ENCODE peak calls at places on chromosomes 3 and 15, in four cellular contexts. One of them, this sample, is unnamed.

GRCh38 chr3:188559856-188560255 is 405.9 kb downstream of the LPP start:
- DNase-seq in A549: no peak
- DNase-seq in heart left ventricle: no peak
- DNase-seq in astrocyte of the spinal cord: no peak
- DNase-seq in this sample: no peak

GRCh38 chr3:17680530-17680929 is 61.9 kb downstream of the TBC1D5 start:
- DNase-seq in A549: no peak
- DNase-seq in heart left ventricle: no peak
- DNase-seq in astrocyte of the spinal cord: no peak
- DNase-seq in this sample: no peak

GRCh38 chr3:39919281-39919680 is 109.9 kb downstream of the MYRIP start:
- DNase-seq in A549: no peak
- DNase-seq in heart left ventricle: no peak
- DNase-seq in astrocyte of the spinal cord: no peak
- DNase-seq in this sample: no peak

GRCh38 chr3:121330586-121330985 is 215.2 kb downstream of the POLQ start:
- DNase-seq in A549: no peak
- DNase-seq in heart left ventricle: no peak
- DNase-seq in astrocyte of the spinal cord: no peak
- DNase-seq in this sample: no peak

GRCh38 chr15:75620043-75620775 is 5.3 kb downstream of the SNUPN start:
- DNase-seq in A549: no peak
- DNase-seq in heart left ventricle: peak
- DNase-seq in astrocyte of the spinal cord: peak
- DNase-seq in this sample: peak

GRCh38 chr3:170222647-170223541 is 670 bp downstream of the PRKCI start:
- DNase-seq in A549: peak
- DNase-seq in heart left ventricle: peak
- DNase-seq in astrocyte of the spinal cord: peak
- DNase-seq in this sample: no peak

GRCh38 chr15:89122532-89123525 is 34.6 kb downstream of the ABHD2 start:
- DNase-seq in A549: no peak
- DNase-seq in heart left ventricle: no peak
- DNase-seq in astrocyte of the spinal cord: no peak
- DNase-seq in this sample: peak

GRCh38 chr3:27723803-27724458 is 1.8 kb upstream of the EOMES start:
- DNase-seq in A549: no peak
- DNase-seq in heart left ventricle: no peak
- DNase-seq in astrocyte of the spinal cord: no peak
- DNase-seq in this sample: peak

GRCh38 chr3:178588593-178588992 is 52.4 kb downstream of the KCNMB2 start:
- DNase-seq in A549: no peak
- DNase-seq in heart left ventricle: no peak
- DNase-seq in astrocyte of the spinal cord: no peak
- DNase-seq in this sample: no peak

GRCh38 chr3:140198242-140198641 is 263.3 kb downstream of the CLSTN2 start:
- DNase-seq in A549: no peak
- DNase-seq in heart left ventricle: no peak
- DNase-seq in astrocyte of the spinal cord: no peak
- DNase-seq in this sample: no peak

GRCh38 chr15:47551079-47551478 is 166.2 kb upstream of the SEMA6D start:
- DNase-seq in A549: no peak
- DNase-seq in heart left ventricle: no peak
- DNase-seq in astrocyte of the spinal cord: no peak
- DNase-seq in this sample: no peak

GRCh38 chr15:90159213-90159612 is 41.9 kb upstream of the SEMA4B start:
- DNase-seq in A549: no peak
- DNase-seq in heart left ventricle: no peak
- DNase-seq in astrocyte of the spinal cord: no peak
- DNase-seq in this sample: no peak

GRCh38 chr15:47184003-47184404 is 533.3 kb upstream of the SEMA6D start:
- DNase-seq in A549: no peak
- DNase-seq in heart left ventricle: no peak
- DNase-seq in astrocyte of the spinal cord: no peak
- DNase-seq in this sample: no peak

GRCh38 chr3:196569003-196569516 is 600 bp downstream of the FBXO45 start:
- DNase-seq in A549: peak
- DNase-seq in heart left ventricle: peak
- DNase-seq in astrocyte of the spinal cord: peak
- DNase-seq in this sample: peak

GRCh38 chr3:132900479-132900878 is 137.7 kb upstream of the TMEM108 start:
- DNase-seq in A549: no peak
- DNase-seq in heart left ventricle: no peak
- DNase-seq in astrocyte of the spinal cord: no peak
- DNase-seq in this sample: no peak

GRCh38 chr3:62589078-62589477 is 215.7 kb upstream of the FEZF2 start:
- DNase-seq in A549: no peak
- DNase-seq in heart left ventricle: no peak
- DNase-seq in astrocyte of the spinal cord: no peak
- DNase-seq in this sample: no peak

GRCh38 chr3:131907809-131908208 is 127.0 kb downstream of the CPNE4 start:
- DNase-seq in A549: no peak
- DNase-seq in heart left ventricle: no peak
- DNase-seq in astrocyte of the spinal cord: peak
- DNase-seq in this sample: peak

GRCh38 chr15:101047301-101047781 is 128.2 kb downstream of the LRRK1 start:
- DNase-seq in A549: no peak
- DNase-seq in heart left ventricle: no peak
- DNase-seq in astrocyte of the spinal cord: no peak
- DNase-seq in this sample: no peak

GRCh38 chr3:161100994-161101393 is 4.2 kb downstream of the B3GALNT1 start:
- DNase-seq in A549: no peak
- DNase-seq in heart left ventricle: peak
- DNase-seq in astrocyte of the spinal cord: no peak
- DNase-seq in this sample: no peak

GRCh38 chr3:181974198-181974597 is 262.5 kb downstream of the SOX2 start:
- DNase-seq in A549: no peak
- DNase-seq in heart left ventricle: no peak
- DNase-seq in astrocyte of the spinal cord: no peak
- DNase-seq in this sample: no peak

GRCh38 chr3:80733522-80734176 is 965.9 kb upstream of the ROBO1 start:
- DNase-seq in A549: peak
- DNase-seq in heart left ventricle: no peak
- DNase-seq in astrocyte of the spinal cord: peak
- DNase-seq in this sample: peak

GRCh38 chr3:42771271-42771670 is 1.8 kb downstream of the CCDC13 start:
- DNase-seq in A549: no peak
- DNase-seq in heart left ventricle: no peak
- DNase-seq in astrocyte of the spinal cord: no peak
- DNase-seq in this sample: no peak

GRCh38 chr15:52180196-52180835 is 10.9 kb downstream of the GNB5 start:
- DNase-seq in A549: no peak
- DNase-seq in heart left ventricle: no peak
- DNase-seq in astrocyte of the spinal cord: no peak
- DNase-seq in this sample: no peak

GRCh38 chr3:106326941-106327765 is 458.3 kb upstream of the CBLB start:
- DNase-seq in A549: no peak
- DNase-seq in heart left ventricle: no peak
- DNase-seq in astrocyte of the spinal cord: peak
- DNase-seq in this sample: peak

GRCh38 chr3:63864008-63864871 is 573 bp downstream of the ATXN7 start:
- DNase-seq in A549: peak
- DNase-seq in heart left ventricle: peak
- DNase-seq in astrocyte of the spinal cord: no peak
- DNase-seq in this sample: peak

GRCh38 chr3:39383913-39384664 is 919 bp downstream of the SLC25A38 start:
- DNase-seq in A549: peak
- DNase-seq in heart left ventricle: peak
- DNase-seq in astrocyte of the spinal cord: peak
- DNase-seq in this sample: peak

GRCh38 chr3:183745300-183746098 is 47.9 kb downstream of the YEATS2 start:
- DNase-seq in A549: peak
- DNase-seq in heart left ventricle: no peak
- DNase-seq in astrocyte of the spinal cord: peak
- DNase-seq in this sample: peak

GRCh38 chr3:120177151-120177550 is 82.9 kb upstream of the GSK3B start:
- DNase-seq in A549: peak
- DNase-seq in heart left ventricle: peak
- DNase-seq in astrocyte of the spinal cord: peak
- DNase-seq in this sample: peak

GRCh38 chr3:71258116-71258515 is 325.4 kb downstream of the FOXP1 start:
- DNase-seq in A549: peak
- DNase-seq in heart left ventricle: no peak
- DNase-seq in astrocyte of the spinal cord: peak
- DNase-seq in this sample: peak

GRCh38 chr3:175606650-175607318 is 747.6 kb downstream of the NAALADL2 start:
- DNase-seq in A549: no peak
- DNase-seq in heart left ventricle: no peak
- DNase-seq in astrocyte of the spinal cord: no peak
- DNase-seq in this sample: peak

GRCh38 chr3:156126467-156126866 is 6.1 kb downstream of the KCNAB1 start:
- DNase-seq in A549: no peak
- DNase-seq in heart left ventricle: no peak
- DNase-seq in astrocyte of the spinal cord: no peak
- DNase-seq in this sample: no peak

DNA sequence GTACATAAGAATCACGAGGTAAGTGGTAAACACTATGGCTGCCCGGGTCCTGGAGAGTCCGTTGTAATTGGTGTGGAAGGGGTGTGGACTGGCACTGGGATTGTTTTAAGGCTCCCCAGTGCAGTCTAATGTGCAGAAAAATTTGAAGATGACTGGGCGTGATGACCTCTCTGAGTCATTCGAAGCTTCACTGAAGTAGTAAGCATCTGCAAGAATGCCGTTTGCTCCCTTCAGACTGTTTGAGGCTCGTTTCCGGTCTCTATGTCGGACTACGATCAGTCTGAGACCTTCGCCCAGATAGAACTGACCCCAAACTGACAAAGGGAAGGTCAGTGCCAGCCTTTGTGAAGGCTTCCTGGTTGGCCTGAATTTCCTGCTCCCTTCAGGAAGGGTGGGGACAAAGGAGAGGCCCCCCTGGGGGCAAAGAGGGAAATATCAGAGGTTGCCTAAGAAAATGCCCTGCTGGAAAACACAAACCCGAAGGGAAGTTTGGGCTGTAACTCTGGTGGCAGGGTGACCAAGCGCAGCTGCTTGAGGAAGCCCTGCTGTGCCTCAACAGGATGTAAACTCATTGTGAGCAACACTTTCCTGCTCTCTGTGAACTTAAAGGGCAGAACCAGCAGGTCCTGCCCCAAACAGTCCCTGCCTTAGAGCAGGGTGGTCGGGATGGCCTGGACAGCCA is 34.6 kb downstream of the BTD start:
- DNase-seq in A549: peak
- DNase-seq in heart left ventricle: peak
- DNase-seq in astrocyte of the spinal cord: peak
- DNase-seq in this sample: peak
- TF ChIP-seq CTCF in A549: no peak
- TF ChIP-seq CTCF in heart left ventricle: no peak
- TF ChIP-seq CTCF in astrocyte of the spinal cord: no peak
- TF ChIP-seq CTCF in this sample: no peak

DNA sequence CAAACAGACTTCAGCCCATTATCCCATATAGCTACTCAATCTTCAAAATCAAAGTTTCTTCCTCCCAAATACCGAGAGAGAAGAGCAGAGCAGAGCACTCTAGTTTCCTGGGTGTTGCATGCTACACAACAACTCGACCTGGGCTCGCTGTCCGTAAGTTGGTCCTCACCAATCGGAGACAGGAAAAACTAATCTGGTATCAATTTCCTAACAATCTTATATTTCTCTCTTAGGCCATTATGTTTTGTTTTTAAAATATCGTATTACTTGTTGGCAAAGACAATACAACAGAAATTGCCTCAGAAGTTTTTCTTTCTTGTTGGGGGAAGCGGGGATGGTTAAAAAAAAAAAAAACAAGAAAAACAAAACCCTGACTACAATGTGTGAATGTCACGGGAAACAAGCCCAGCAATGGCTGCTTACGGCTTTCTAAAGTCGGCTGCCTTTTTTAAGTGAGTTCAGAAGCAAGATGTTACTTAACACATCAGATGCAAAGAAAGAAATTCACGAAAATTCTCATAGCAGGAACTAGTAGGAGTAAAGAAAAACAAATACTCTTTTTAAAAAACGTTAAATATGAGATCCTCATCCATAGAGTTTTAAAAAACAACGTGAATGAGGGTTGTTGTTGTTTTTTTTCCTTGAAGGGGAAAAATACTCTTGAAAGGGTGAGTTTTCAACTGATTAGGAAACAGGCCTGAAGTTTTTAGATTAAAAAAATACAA is 1.9 kb downstream of the VGLL4 start:
- DNase-seq in A549: no peak
- DNase-seq in heart left ventricle: no peak
- DNase-seq in astrocyte of the spinal cord: peak
- DNase-seq in this sample: peak
- H3K4me3 ChIP-seq in A549: peak
- H3K4me3 ChIP-seq in heart left ventricle: peak
- H3K4me3 ChIP-seq in astrocyte of the spinal cord: peak
- H3K4me3 ChIP-seq in this sample: peak

GRCh38 chr15:99409560-99409959 is 156.2 kb upstream of the MEF2A start:
- DNase-seq in A549: no peak
- DNase-seq in heart left ventricle: no peak
- DNase-seq in astrocyte of the spinal cord: no peak
- DNase-seq in this sample: no peak

GRCh38 chr15:99407716-99408115 is 156.4 kb downstream of the LRRC28 start:
- DNase-seq in A549: no peak
- DNase-seq in heart left ventricle: no peak
- DNase-seq in astrocyte of the spinal cord: no peak
- DNase-seq in this sample: no peak

GRCh38 chr15:99408236-99409096 is 157.2 kb downstream of the LRRC28 start:
- DNase-seq in A549: peak
- DNase-seq in heart left ventricle: peak
- DNase-seq in astrocyte of the spinal cord: peak
- DNase-seq in this sample: peak

GRCh38 chr15:99410477-99410876 is 155.3 kb upstream of the MEF2A start:
- DNase-seq in A549: no peak
- DNase-seq in heart left ventricle: no peak
- DNase-seq in astrocyte of the spinal cord: no peak
- DNase-seq in this sample: no peak

GRCh38 chr15:99409097-99409473 is 156.7 kb upstream of the MEF2A start:
- DNase-seq in A549: peak
- DNase-seq in heart left ventricle: peak
- DNase-seq in astrocyte of the spinal cord: peak
- DNase-seq in this sample: peak
- TF ChIP-seq CTCF in A549: peak
- TF ChIP-seq CTCF in heart left ventricle: peak
- TF ChIP-seq CTCF in astrocyte of the spinal cord: peak
- TF ChIP-seq CTCF in this sample: peak

DNA sequence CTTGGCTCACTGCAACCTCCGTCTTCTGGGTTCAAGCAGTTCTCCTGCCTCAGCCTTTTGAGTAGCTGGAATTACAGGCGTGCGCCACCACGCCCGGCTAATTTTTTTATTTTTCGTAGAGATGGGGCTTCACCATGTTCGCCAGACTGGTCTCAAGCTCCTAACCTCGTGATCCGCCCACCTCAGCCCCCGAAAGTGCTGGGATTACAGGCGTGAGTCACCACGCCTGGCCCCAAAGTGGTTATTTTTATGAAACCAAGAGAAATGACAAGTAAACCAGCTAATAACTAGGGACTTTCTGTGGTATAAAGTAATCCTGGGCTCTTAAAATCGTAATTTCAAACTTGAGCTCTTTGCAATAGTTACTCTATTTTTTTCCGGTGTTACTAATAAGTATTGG is 4.0 kb downstream of the ZSCAN2 start:
- DNase-seq in A549: no peak
- DNase-seq in heart left ventricle: no peak
- DNase-seq in astrocyte of the spinal cord: no peak
- DNase-seq in this sample: no peak
- H3K4me3 ChIP-seq in A549: no peak
- H3K4me3 ChIP-seq in heart left ventricle: no peak
- H3K4me3 ChIP-seq in astrocyte of the spinal cord: no peak
- H3K4me3 ChIP-seq in this sample: no peak

GRCh38 chr15:40081691-40082194 is 26.9 kb downstream of the BMF start:
- DNase-seq in A549: peak
- DNase-seq in heart left ventricle: peak
- DNase-seq in astrocyte of the spinal cord: peak
- DNase-seq in this sample: peak
- TF ChIP-seq CTCF in A549: no peak
- TF ChIP-seq CTCF in heart left ventricle: no peak
- TF ChIP-seq CTCF in astrocyte of the spinal cord: peak
- TF ChIP-seq CTCF in this sample: no peak